ENCODE peak calls at places on chromosomes 13 and 19, in eight cellular contexts. One of them, this sample, is unnamed.

GRCh38 chr19:31126236-31126635 is 223.0 kb downstream of the TSHZ3 start:
- DNase-seq in immature natural killer cell: no peak
- DNase-seq in AG08395: no peak
- DNase-seq in activated T-cell treated with anti-CD3 and anti-CD28 coated beads, Interleukin-2, amount 50 U/mL, for 72 hours: no peak
- DNase-seq in T-helper 1 cell: no peak
- DNase-seq in posterior cingulate gyrus: no peak
- DNase-seq in GOT3: no peak
- DNase-seq in GM04504: no peak
- DNase-seq in this sample: no peak

GRCh38 chr19:46489445-46490272 is 6.0 kb downstream of the PNMA8B start:
- DNase-seq in immature natural killer cell: no peak
- DNase-seq in AG08395: peak
- DNase-seq in activated T-cell treated with anti-CD3 and anti-CD28 coated beads, Interleukin-2, amount 50 U/mL, for 72 hours: no peak
- DNase-seq in T-helper 1 cell: no peak
- DNase-seq in posterior cingulate gyrus: peak
- DNase-seq in GOT3: no peak
- DNase-seq in GM04504: no peak
- DNase-seq in this sample: no peak

GRCh38 chr19:39410620-39411005 is 1.9 kb upstream of the PLEKHG2 start:
- DNase-seq in immature natural killer cell: peak
- DNase-seq in AG08395: no peak
- DNase-seq in activated T-cell treated with anti-CD3 and anti-CD28 coated beads, Interleukin-2, amount 50 U/mL, for 72 hours: no peak
- DNase-seq in T-helper 1 cell: no peak
- DNase-seq in posterior cingulate gyrus: no peak
- DNase-seq in GOT3: no peak
- DNase-seq in GM04504: no peak
- DNase-seq in this sample: no peak

GRCh38 chr13:88602786-88603777 is 931.9 kb downstream of the SLITRK5 start:
- DNase-seq in immature natural killer cell: no peak
- DNase-seq in AG08395: no peak
- DNase-seq in activated T-cell treated with anti-CD3 and anti-CD28 coated beads, Interleukin-2, amount 50 U/mL, for 72 hours: no peak
- DNase-seq in T-helper 1 cell: no peak
- DNase-seq in posterior cingulate gyrus: no peak
- DNase-seq in GOT3: no peak
- DNase-seq in GM04504: no peak
- DNase-seq in this sample: no peak

GRCh38 chr13:99205621-99206220 is 5.1 kb downstream of the UBAC2 start:
- DNase-seq in immature natural killer cell: no peak
- DNase-seq in AG08395: no peak
- DNase-seq in activated T-cell treated with anti-CD3 and anti-CD28 coated beads, Interleukin-2, amount 50 U/mL, for 72 hours: no peak
- DNase-seq in T-helper 1 cell: no peak
- DNase-seq in posterior cingulate gyrus: no peak
- DNase-seq in GOT3: no peak
- DNase-seq in GM04504: no peak
- DNase-seq in this sample: no peak

GRCh38 chr13:113117335-113117872 is 5.2 kb upstream of the F10 start:
- DNase-seq in immature natural killer cell: no peak
- DNase-seq in AG08395: peak
- DNase-seq in activated T-cell treated with anti-CD3 and anti-CD28 coated beads, Interleukin-2, amount 50 U/mL, for 72 hours: no peak
- DNase-seq in T-helper 1 cell: no peak
- DNase-seq in posterior cingulate gyrus: no peak
- DNase-seq in GOT3: no peak
- DNase-seq in GM04504: no peak
- DNase-seq in this sample: no peak

GRCh38 chr13:77918391-77919261 is at the start of gene EDNRB:
- DNase-seq in immature natural killer cell: no peak
- DNase-seq in AG08395: peak
- DNase-seq in activated T-cell treated with anti-CD3 and anti-CD28 coated beads, Interleukin-2, amount 50 U/mL, for 72 hours: peak
- DNase-seq in T-helper 1 cell: no peak
- DNase-seq in posterior cingulate gyrus: peak
- DNase-seq in GOT3: no peak
- DNase-seq in GM04504: no peak
- DNase-seq in this sample: no peak

GRCh38 chr19:4425531-4425930 is 23.1 kb downstream of the CHAF1A start:
- DNase-seq in immature natural killer cell: no peak
- DNase-seq in AG08395: peak
- DNase-seq in activated T-cell treated with anti-CD3 and anti-CD28 coated beads, Interleukin-2, amount 50 U/mL, for 72 hours: no peak
- DNase-seq in T-helper 1 cell: no peak
- DNase-seq in posterior cingulate gyrus: no peak
- DNase-seq in GOT3: peak
- DNase-seq in GM04504: peak
- DNase-seq in this sample: peak

GRCh38 chr19:52234406-52234805 is 35.0 kb upstream of the ZNF766 start:
- DNase-seq in immature natural killer cell: no peak
- DNase-seq in AG08395: no peak
- DNase-seq in activated T-cell treated with anti-CD3 and anti-CD28 coated beads, Interleukin-2, amount 50 U/mL, for 72 hours: no peak
- DNase-seq in T-helper 1 cell: no peak
- DNase-seq in posterior cingulate gyrus: no peak
- DNase-seq in GOT3: no peak
- DNase-seq in GM04504: no peak
- DNase-seq in this sample: no peak

GRCh38 chr19:5967994-5968430 is 9.9 kb downstream of the RANBP3 start:
- DNase-seq in immature natural killer cell: peak
- DNase-seq in AG08395: peak
- DNase-seq in activated T-cell treated with anti-CD3 and anti-CD28 coated beads, Interleukin-2, amount 50 U/mL, for 72 hours: peak
- DNase-seq in T-helper 1 cell: peak
- DNase-seq in posterior cingulate gyrus: peak
- DNase-seq in GOT3: no peak
- DNase-seq in GM04504: no peak
- DNase-seq in this sample: peak

GRCh38 chr13:41568990-41569387 is 111.6 kb downstream of the RGCC start:
- DNase-seq in immature natural killer cell: no peak
- DNase-seq in AG08395: peak
- DNase-seq in activated T-cell treated with anti-CD3 and anti-CD28 coated beads, Interleukin-2, amount 50 U/mL, for 72 hours: no peak
- DNase-seq in T-helper 1 cell: no peak
- DNase-seq in posterior cingulate gyrus: no peak
- DNase-seq in GOT3: no peak
- DNase-seq in GM04504: no peak
- DNase-seq in this sample: peak

GRCh38 chr19:32669205-32669785 is 5.7 kb downstream of the ANKRD27 start:
- DNase-seq in immature natural killer cell: no peak
- DNase-seq in AG08395: no peak
- DNase-seq in activated T-cell treated with anti-CD3 and anti-CD28 coated beads, Interleukin-2, amount 50 U/mL, for 72 hours: no peak
- DNase-seq in T-helper 1 cell: no peak
- DNase-seq in posterior cingulate gyrus: no peak
- DNase-seq in GOT3: no peak
- DNase-seq in GM04504: no peak
- DNase-seq in this sample: no peak

GRCh38 chr13:51826606-51827005 is 18.4 kb downstream of the TMEM272 start:
- DNase-seq in immature natural killer cell: no peak
- DNase-seq in AG08395: no peak
- DNase-seq in activated T-cell treated with anti-CD3 and anti-CD28 coated beads, Interleukin-2, amount 50 U/mL, for 72 hours: no peak
- DNase-seq in T-helper 1 cell: no peak
- DNase-seq in posterior cingulate gyrus: no peak
- DNase-seq in GOT3: no peak
- DNase-seq in GM04504: no peak
- DNase-seq in this sample: no peak

GRCh38 chr19:3604987-3605343 is 1.7 kb downstream of the TBXA2R start:
- DNase-seq in immature natural killer cell: peak
- DNase-seq in AG08395: no peak
- DNase-seq in activated T-cell treated with anti-CD3 and anti-CD28 coated beads, Interleukin-2, amount 50 U/mL, for 72 hours: peak
- DNase-seq in T-helper 1 cell: no peak
- DNase-seq in posterior cingulate gyrus: no peak
- DNase-seq in GOT3: no peak
- DNase-seq in GM04504: no peak
- DNase-seq in this sample: no peak

GRCh38 chr13:73335938-73336337 is 277.1 kb downstream of the KLF5 start:
- DNase-seq in immature natural killer cell: no peak
- DNase-seq in AG08395: no peak
- DNase-seq in activated T-cell treated with anti-CD3 and anti-CD28 coated beads, Interleukin-2, amount 50 U/mL, for 72 hours: no peak
- DNase-seq in T-helper 1 cell: no peak
- DNase-seq in posterior cingulate gyrus: no peak
- DNase-seq in GOT3: no peak
- DNase-seq in GM04504: no peak
- DNase-seq in this sample: no peak

GRCh38 chr19:51365211-51366049 is 758 bp downstream of the ETFB start:
- DNase-seq in immature natural killer cell: peak
- DNase-seq in AG08395: peak
- DNase-seq in activated T-cell treated with anti-CD3 and anti-CD28 coated beads, Interleukin-2, amount 50 U/mL, for 72 hours: no peak
- DNase-seq in T-helper 1 cell: no peak
- DNase-seq in posterior cingulate gyrus: peak
- DNase-seq in GOT3: peak
- DNase-seq in GM04504: no peak
- DNase-seq in this sample: no peak

GRCh38 chr19:53868892-53869804 is 1.5 kb downstream of the MYADM start:
- DNase-seq in immature natural killer cell: peak
- DNase-seq in AG08395: peak
- DNase-seq in activated T-cell treated with anti-CD3 and anti-CD28 coated beads, Interleukin-2, amount 50 U/mL, for 72 hours: peak
- DNase-seq in T-helper 1 cell: peak
- DNase-seq in posterior cingulate gyrus: peak
- DNase-seq in GOT3: peak
- DNase-seq in GM04504: peak
- DNase-seq in this sample: no peak

GRCh38 chr19:23436944-23437343 is 41.7 kb upstream of the ZNF91 start:
- DNase-seq in immature natural killer cell: no peak
- DNase-seq in AG08395: no peak
- DNase-seq in activated T-cell treated with anti-CD3 and anti-CD28 coated beads, Interleukin-2, amount 50 U/mL, for 72 hours: no peak
- DNase-seq in T-helper 1 cell: no peak
- DNase-seq in posterior cingulate gyrus: no peak
- DNase-seq in GOT3: no peak
- DNase-seq in GM04504: no peak
- DNase-seq in this sample: no peak

GRCh38 chr13:50635504-50635903 is 208.0 kb downstream of the DLEU7 start:
- DNase-seq in immature natural killer cell: no peak
- DNase-seq in AG08395: no peak
- DNase-seq in activated T-cell treated with anti-CD3 and anti-CD28 coated beads, Interleukin-2, amount 50 U/mL, for 72 hours: no peak
- DNase-seq in T-helper 1 cell: no peak
- DNase-seq in posterior cingulate gyrus: no peak
- DNase-seq in GOT3: no peak
- DNase-seq in GM04504: no peak
- DNase-seq in this sample: no peak

GRCh38 chr13:31944262-31945160 is 87.1 kb upstream of the FRY start:
- DNase-seq in immature natural killer cell: no peak
- DNase-seq in AG08395: no peak
- DNase-seq in activated T-cell treated with anti-CD3 and anti-CD28 coated beads, Interleukin-2, amount 50 U/mL, for 72 hours: no peak
- DNase-seq in T-helper 1 cell: no peak
- DNase-seq in posterior cingulate gyrus: no peak
- DNase-seq in GOT3: no peak
- DNase-seq in GM04504: no peak
- DNase-seq in this sample: no peak